ENCODE peak calls at places on chromosomes 1 and 21, in six cellular contexts. L, Y, H, I, C and R are unnamed samples.

GRCh38 chr1:185917646-185918045 is 183.5 kb downstream of the HMCN1 start:
- DNase-seq in C (no peak), L (no peak), I (no peak), H (peak), Y (peak), R (peak)

GRCh38 chr1:235295902-235296350 is 32.1 kb downstream of the ARID4B start:
- DNase-seq in C (peak), Y (peak), I (no peak), H (peak), L (no peak), R (peak)

GRCh38 chr1:102834688-102835320 is 273.5 kb downstream of the COL11A1 start:
- DNase-seq in H (peak), C (no peak), Y (peak), I (no peak), L (no peak), R (no peak)

GRCh38 chr1:41846595-41846994 is 72.1 kb downstream of the HIVEP3 start:
- DNase-seq in I (no peak), H (no peak), C (no peak), Y (no peak), L (peak), R (peak)

GRCh38 chr1:53332188-53332564 is 4.3 kb upstream of the LRP8 start:
- DNase-seq in I (peak), Y (no peak), L (no peak), H (no peak), C (peak), R (no peak)

GRCh38 chr1:19187852-19188251 is 22.2 kb downstream of the UBR4 start:
- DNase-seq in H (no peak), C (no peak), Y (no peak), I (no peak), L (no peak), R (no peak)

GRCh38 chr1:34433099-34433498 is 256.4 kb downstream of the C1orf94 start:
- DNase-seq in L (no peak), I (no peak), H (no peak), C (no peak), Y (no peak), R (no peak)

GRCh38 chr1:230917284-230918135 is 49.2 kb upstream of the C1orf198 start:
- DNase-seq in C (peak), Y (peak), I (peak), L (peak), H (peak), R (peak)

GRCh38 chr1:206694551-206695124 is 9.9 kb downstream of the MAPKAPK2 start:
- DNase-seq in L (no peak), C (no peak), H (no peak), Y (no peak), I (no peak), R (no peak)

GRCh38 chr1:113128116-113128515 is 55.1 kb downstream of the LRIG2 start:
- DNase-seq in C (no peak), H (no peak), Y (no peak), I (no peak), L (no peak), R (no peak)

GRCh38 chr1:217660353-217661062 is 29.4 kb downstream of the SPATA17 start:
- DNase-seq in I (no peak), Y (peak), C (no peak), H (peak), L (peak), R (peak)

GRCh38 chr1:22471078-22471477 is 19.4 kb downstream of the ZBTB40 start:
- DNase-seq in C (peak), H (peak), Y (peak), L (no peak), I (no peak), R (peak)

GRCh38 chr1:16048573-16049189 is 5.1 kb downstream of the CLCNKB start:
- DNase-seq in Y (no peak), L (no peak), I (peak), H (peak), C (peak), R (peak)

GRCh38 chr1:209190591-209191241 is 392.8 kb upstream of the CAMK1G start:
- DNase-seq in Y (peak), C (peak), H (peak), L (peak), I (peak), R (peak)

GRCh38 chr1:218665216-218665615 is 320.1 kb downstream of the TGFB2 start:
- DNase-seq in I (no peak), H (peak), Y (peak), L (peak), C (no peak), R (peak)
- H3K4me3 ChIP-seq in I (no peak), H (no peak), Y (no peak), L (no peak), C (no peak), R (no peak)

GRCh38 chr1:222926566-222926965 is 111.7 kb downstream of the DISP1 start:
- DNase-seq in Y (no peak), I (no peak), H (peak), C (no peak), L (peak), R (peak)

GRCh38 chr1:222931018-222931417 is 116.2 kb downstream of the DISP1 start:
- DNase-seq in H (peak), I (no peak), L (no peak), C (no peak), Y (no peak), R (peak)

GRCh38 chr1:222924140-222924706 is 109.4 kb downstream of the DISP1 start:
- DNase-seq in C (no peak), Y (no peak), I (no peak), H (peak), L (no peak), R (no peak)

GRCh38 chr1:222930097-222930496 is 115.3 kb downstream of the DISP1 start:
- DNase-seq in I (no peak), L (no peak), H (no peak), Y (no peak), C (no peak), R (no peak)

GRCh38 chr1:222928212-222928611 is 113.4 kb downstream of the DISP1 start:
- DNase-seq in L (no peak), Y (peak), H (peak), I (no peak), C (peak), R (peak)
- H3K4me3 ChIP-seq in L (no peak), Y (no peak), H (peak), I (no peak), C (peak), R (no peak)

GRCh38 chr21:46585191-46585953 is 19.5 kb downstream of the S100B start:
- DNase-seq in L (peak), I (peak), Y (no peak), C (no peak), H (no peak), R (no peak)
- H3K4me3 ChIP-seq in L (no peak), I (no peak), Y (no peak), C (no peak), H (no peak), R (no peak)

GRCh38 chr1:57788333-57788732 is 364.5 kb upstream of the DAB1 start:
- DNase-seq in C (no peak), I (peak), Y (no peak), H (no peak), L (no peak), R (no peak)

GRCh38 chr1:57784356-57784755 is 360.5 kb upstream of the DAB1 start:
- DNase-seq in C (no peak), L (no peak), I (no peak), Y (no peak), H (no peak), R (no peak)

GRCh38 chr1:57782357-57782756 is 358.5 kb upstream of the DAB1 start:
- DNase-seq in H (no peak), I (no peak), Y (no peak), C (no peak), L (no peak), R (no peak)
- H3K4me3 ChIP-seq in H (no peak), I (no peak), Y (no peak), C (no peak), L (no peak), R (no peak)

GRCh38 chr1:97077221-97077620 is 355.6 kb downstream of the PTBP2 start:
- DNase-seq in I (no peak), C (no peak), H (no peak), L (no peak), Y (no peak), R (no peak)
- H3K4me3 ChIP-seq in I (no peak), C (no peak), H (no peak), L (no peak), Y (no peak), R (no peak)

GRCh38 chr1:6869002-6869380 is 83.7 kb downstream of the CAMTA1 start:
- DNase-seq in I (no peak), C (no peak), L (no peak), H (no peak), Y (no peak), R (no peak)

GRCh38 chr1:6867688-6868370 is 82.6 kb downstream of the CAMTA1 start:
- DNase-seq in C (no peak), L (peak), I (no peak), H (no peak), Y (no peak), R (no peak)

GRCh38 chr1:6868371-6869001 is 83.2 kb downstream of the CAMTA1 start:
- DNase-seq in I (no peak), Y (no peak), C (no peak), L (peak), H (peak), R (peak)

GRCh38 chr1:6864166-6864565 is 78.9 kb downstream of the CAMTA1 start:
- DNase-seq in I (no peak), L (no peak), H (no peak), C (no peak), Y (no peak), R (peak)

DNA sequence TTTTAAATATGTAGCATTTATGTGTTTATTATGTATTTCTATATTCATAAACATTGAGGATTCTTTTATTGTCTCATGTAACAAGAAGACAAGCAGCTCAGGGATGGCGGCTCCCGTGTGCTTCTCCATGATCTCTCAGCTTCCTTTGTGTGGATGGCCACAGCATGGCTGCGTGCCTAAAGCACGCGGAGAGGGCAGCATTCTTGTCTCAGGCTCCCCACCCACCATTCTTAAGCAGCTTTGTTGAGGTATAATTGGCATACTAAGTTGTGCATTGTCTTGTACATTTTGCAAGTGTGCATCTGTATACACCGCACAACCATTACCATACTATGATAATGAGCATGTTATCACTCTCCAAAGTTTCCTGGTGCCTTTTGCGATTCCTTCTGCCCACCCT is 81.6 kb downstream of the CAMTA1 start:
- DNase-seq in H (no peak), Y (no peak), C (no peak), I (no peak), L (no peak), R (no peak)
- H3K4me3 ChIP-seq in H (no peak), Y (no peak), C (no peak), I (no peak), L (no peak), R (no peak)

DNA sequence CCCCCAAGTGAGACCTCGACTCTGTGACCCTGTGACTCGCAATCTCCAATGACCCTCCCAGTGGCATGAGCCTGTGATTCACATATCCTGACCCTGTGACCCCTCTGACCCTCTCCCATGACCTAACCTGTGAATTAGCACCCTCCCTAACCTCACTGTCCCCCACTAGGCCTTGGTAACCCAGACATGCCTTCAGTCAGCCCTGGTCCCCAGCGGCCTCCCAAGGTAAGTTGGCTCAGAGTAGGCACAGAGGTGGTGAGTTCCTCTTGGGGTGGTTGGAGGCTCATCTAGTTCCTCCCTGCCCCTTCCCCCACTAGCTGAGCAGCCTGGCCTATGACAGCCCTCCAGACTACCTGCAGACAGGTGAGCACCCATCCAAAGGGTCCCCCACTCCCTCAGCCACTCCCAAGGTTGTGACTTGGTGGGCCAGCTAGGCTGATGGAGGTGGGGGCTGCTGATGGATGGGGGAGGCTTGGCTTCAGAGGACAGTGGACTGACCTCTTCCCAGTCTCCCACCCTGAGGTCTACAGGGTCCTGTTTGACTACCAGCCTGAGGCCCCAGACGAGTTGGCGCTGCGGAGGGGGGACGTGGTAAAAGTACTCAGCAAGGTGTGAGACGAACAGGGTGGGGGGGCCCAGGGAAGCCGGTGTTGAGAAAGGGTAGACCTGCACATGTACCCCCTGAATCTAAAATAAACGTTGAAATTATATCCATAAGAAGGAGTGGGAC is 1.6 kb downstream of the SH3D21 start:
- DNase-seq in Y (no peak), L (no peak), C (no peak), H (no peak), I (no peak), R (no peak)
- H3K4me3 ChIP-seq in Y (peak), L (peak), C (peak), H (peak), I (peak), R (peak)

GRCh38 chr1:44785027-44785376 is 3.0 kb downstream of the BEST4 start:
- DNase-seq in I (no peak), C (no peak), H (no peak), L (no peak), Y (no peak), R (no peak)

GRCh38 chr1:44786841-44787426 is 1.0 kb downstream of the BEST4 start:
- DNase-seq in H (no peak), C (no peak), L (no peak), Y (no peak), I (no peak), R (no peak)

GRCh38 chr1:44785501-44786137 is 2.4 kb downstream of the BEST4 start:
- DNase-seq in Y (no peak), H (no peak), L (no peak), I (no peak), C (no peak), R (no peak)

GRCh38 chr1:44787506-44787905 is 464 bp downstream of the BEST4 start:
- DNase-seq in H (no peak), L (no peak), I (no peak), C (no peak), Y (no peak), R (no peak)

DNA sequence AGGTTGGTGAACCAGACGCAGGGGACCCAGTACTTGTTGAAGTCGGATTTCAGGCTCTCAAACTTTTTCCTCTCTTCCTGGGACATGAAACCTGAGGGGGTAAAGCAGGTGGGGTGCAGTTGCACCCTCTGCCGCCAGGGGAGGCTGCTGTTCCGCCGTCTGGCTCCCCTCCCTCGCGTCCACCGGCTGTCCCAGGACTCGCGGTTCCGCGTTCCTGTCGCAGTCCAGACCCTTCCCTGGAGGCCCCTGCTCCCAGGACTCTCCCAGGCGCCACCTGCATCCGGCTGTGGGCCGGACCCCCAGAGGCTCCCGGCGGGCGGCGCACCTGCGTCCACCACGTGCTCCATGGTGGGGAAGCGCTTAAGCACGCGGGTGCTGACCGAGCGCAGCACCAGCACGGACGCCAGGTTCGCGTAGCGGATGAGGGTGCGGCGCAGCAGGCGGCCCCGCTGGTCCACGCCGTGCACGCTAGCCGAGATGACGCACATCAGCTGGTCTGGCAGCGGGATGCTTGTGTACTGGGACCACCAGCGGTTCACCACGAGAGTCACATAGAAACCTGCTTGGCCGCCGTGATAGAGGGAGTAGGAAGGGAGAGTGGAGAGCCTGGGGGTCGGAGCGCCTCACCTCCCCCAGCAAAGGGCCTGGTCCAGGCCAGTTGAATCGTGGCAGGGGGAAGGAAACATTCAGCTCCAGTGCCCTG is 1.7 kb downstream of the BEST4 start:
- DNase-seq in I (no peak), Y (peak), H (peak), C (peak), L (peak), R (peak)
- H3K4me3 ChIP-seq in I (no peak), Y (peak), H (peak), C (peak), L (no peak), R (peak)

GRCh38 chr21:25569711-25570110 is 37.6 kb downstream of the MRPL39 start:
- DNase-seq in Y (no peak), H (no peak), C (no peak), I (no peak), L (no peak), R (no peak)

GRCh38 chr21:25566645-25567044 is 40.6 kb downstream of the MRPL39 start:
- DNase-seq in I (no peak), Y (no peak), H (no peak), C (no peak), L (no peak), R (no peak)

GRCh38 chr21:25567472-25567871 is 39.8 kb downstream of the MRPL39 start:
- DNase-seq in L (no peak), C (no peak), Y (no peak), I (no peak), H (no peak), R (no peak)

GRCh38 chr21:25568230-25568629 is 39.1 kb downstream of the MRPL39 start:
- DNase-seq in Y (peak), H (peak), I (no peak), L (peak), C (no peak), R (peak)

GRCh38 chr21:25569084-25569483 is 38.2 kb downstream of the MRPL39 start:
- DNase-seq in H (no peak), Y (no peak), I (no peak), C (no peak), L (no peak), R (peak)
- H3K4me3 ChIP-seq in H (no peak), Y (no peak), I (no peak), C (no peak), L (no peak), R (no peak)

GRCh38 chr1:226424228-226425003 is 16.5 kb upstream of the PARP1 start:
- DNase-seq in L (no peak), I (no peak), C (no peak), Y (no peak), H (peak), R (peak)

GRCh38 chr1:226427131-226427530 is 19.2 kb upstream of the PARP1 start:
- DNase-seq in C (no peak), I (no peak), Y (no peak), H (no peak), L (no peak), R (no peak)

GRCh38 chr1:226425004-226425378 is 17.1 kb upstream of the PARP1 start:
- DNase-seq in L (no peak), H (no peak), C (no peak), Y (no peak), I (no peak), R (no peak)

GRCh38 chr1:226428348-226429050 is 20.6 kb upstream of the PARP1 start:
- DNase-seq in L (no peak), H (no peak), I (no peak), C (no peak), Y (no peak), R (no peak)

DNA sequence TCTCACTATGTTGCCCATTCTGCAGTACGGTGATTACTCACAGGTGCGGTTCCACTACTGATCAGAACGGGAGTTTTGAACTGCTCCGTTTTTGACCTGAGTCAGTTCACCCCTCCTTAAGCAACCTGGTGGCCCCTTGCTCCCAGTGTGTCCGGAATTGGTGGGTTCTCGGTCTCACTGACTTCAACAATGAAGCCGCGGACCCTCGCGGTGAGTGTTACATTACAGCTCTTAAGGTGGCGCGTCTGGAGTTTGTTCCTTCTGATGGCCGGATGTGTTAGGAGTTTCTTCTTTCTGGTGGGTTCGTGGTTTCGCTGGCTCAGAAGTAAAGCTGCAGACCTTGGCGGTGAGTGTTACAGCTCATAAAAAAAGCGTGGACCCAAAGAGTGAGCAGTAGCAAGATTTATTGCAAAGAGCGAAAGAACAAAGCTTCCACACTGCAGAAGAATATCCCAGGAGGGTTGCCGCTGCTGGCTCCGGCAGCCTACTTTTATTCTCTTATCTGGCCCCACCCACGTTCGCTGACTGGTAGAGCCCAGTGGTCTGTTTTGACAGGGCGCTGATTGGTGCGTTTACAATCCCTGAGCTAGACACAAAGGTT is 17.6 kb upstream of the PARP1 start:
- DNase-seq in H (no peak), L (no peak), C (no peak), I (peak), Y (no peak), R (no peak)
- H3K4me3 ChIP-seq in H (no peak), L (no peak), C (no peak), I (no peak), Y (no peak), R (no peak)